ENCODE peak calls at places on chromosome 5, in four cellular contexts. One of them, this sample, is unnamed.

GRCh38 chr5:57862471-57863282 is 380.1 kb upstream of the ACTBL2 start:
- DNase-seq in NCI-H2029 treated with DMSO at 0.1 percent for 48 hours: no peak
- DNase-seq in NCI-H460: no peak
- DNase-seq in activated CD4-positive, alpha-beta T cell treated with anti-CD3 and anti-CD28 coated beads, Interleukin-2, amount 10 ng/mL, durations not matched to agents 7 days and 5 days: no peak
- DNase-seq in this sample: no peak

GRCh38 chr5:147809830-147810666 is 21.4 kb downstream of the SPINK1 start:
- DNase-seq in NCI-H2029 treated with DMSO at 0.1 percent for 48 hours: peak
- DNase-seq in activated CD4-positive, alpha-beta T cell treated with anti-CD3 and anti-CD28 coated beads, Interleukin-2, amount 10 ng/mL, durations not matched to agents 7 days and 5 days: no peak
- DNase-seq in NCI-H460: no peak
- DNase-seq in this sample: peak

GRCh38 chr5:139808481-139809330 is 13.1 kb downstream of the PSD2 start:
- DNase-seq in NCI-H460: peak
- DNase-seq in activated CD4-positive, alpha-beta T cell treated with anti-CD3 and anti-CD28 coated beads, Interleukin-2, amount 10 ng/mL, durations not matched to agents 7 days and 5 days: peak
- DNase-seq in NCI-H2029 treated with DMSO at 0.1 percent for 48 hours: no peak
- DNase-seq in this sample: no peak

GRCh38 chr5:107578051-107578635 is 92.6 kb downstream of the EFNA5 start:
- DNase-seq in activated CD4-positive, alpha-beta T cell treated with anti-CD3 and anti-CD28 coated beads, Interleukin-2, amount 10 ng/mL, durations not matched to agents 7 days and 5 days: no peak
- DNase-seq in NCI-H2029 treated with DMSO at 0.1 percent for 48 hours: no peak
- DNase-seq in NCI-H460: no peak
- DNase-seq in this sample: no peak

GRCh38 chr5:77946381-77947050 is 170.4 kb upstream of the TBCA start:
- DNase-seq in activated CD4-positive, alpha-beta T cell treated with anti-CD3 and anti-CD28 coated beads, Interleukin-2, amount 10 ng/mL, durations not matched to agents 7 days and 5 days: no peak
- DNase-seq in NCI-H460: no peak
- DNase-seq in NCI-H2029 treated with DMSO at 0.1 percent for 48 hours: peak
- DNase-seq in this sample: no peak

GRCh38 chr5:141510850-141511718 is 22.2 kb downstream of the PCDHGC5 start:
- DNase-seq in activated CD4-positive, alpha-beta T cell treated with anti-CD3 and anti-CD28 coated beads, Interleukin-2, amount 10 ng/mL, durations not matched to agents 7 days and 5 days: no peak
- DNase-seq in NCI-H460: no peak
- DNase-seq in NCI-H2029 treated with DMSO at 0.1 percent for 48 hours: no peak
- DNase-seq in this sample: no peak

GRCh38 chr5:50699737-50700136 is 33.3 kb downstream of the PARP8 start:
- DNase-seq in activated CD4-positive, alpha-beta T cell treated with anti-CD3 and anti-CD28 coated beads, Interleukin-2, amount 10 ng/mL, durations not matched to agents 7 days and 5 days: no peak
- DNase-seq in NCI-H2029 treated with DMSO at 0.1 percent for 48 hours: no peak
- DNase-seq in NCI-H460: no peak
- DNase-seq in this sample: peak

GRCh38 chr5:16934669-16935068 is 1.4 kb downstream of the MYO10 start:
- DNase-seq in NCI-H460: no peak
- DNase-seq in activated CD4-positive, alpha-beta T cell treated with anti-CD3 and anti-CD28 coated beads, Interleukin-2, amount 10 ng/mL, durations not matched to agents 7 days and 5 days: no peak
- DNase-seq in NCI-H2029 treated with DMSO at 0.1 percent for 48 hours: no peak
- DNase-seq in this sample: peak

GRCh38 chr5:137032929-137033328 is 466.2 kb downstream of the SPOCK1 start:
- DNase-seq in activated CD4-positive, alpha-beta T cell treated with anti-CD3 and anti-CD28 coated beads, Interleukin-2, amount 10 ng/mL, durations not matched to agents 7 days and 5 days: no peak
- DNase-seq in NCI-H2029 treated with DMSO at 0.1 percent for 48 hours: no peak
- DNase-seq in NCI-H460: no peak
- DNase-seq in this sample: no peak

GRCh38 chr5:150846651-150847333 is 471 bp downstream of the IRGM start:
- DNase-seq in NCI-H2029 treated with DMSO at 0.1 percent for 48 hours: peak
- DNase-seq in NCI-H460: peak
- DNase-seq in activated CD4-positive, alpha-beta T cell treated with anti-CD3 and anti-CD28 coated beads, Interleukin-2, amount 10 ng/mL, durations not matched to agents 7 days and 5 days: peak
- DNase-seq in this sample: peak

GRCh38 chr5:37938086-37938852 is 98.4 kb upstream of the GDNF start:
- DNase-seq in activated CD4-positive, alpha-beta T cell treated with anti-CD3 and anti-CD28 coated beads, Interleukin-2, amount 10 ng/mL, durations not matched to agents 7 days and 5 days: no peak
- DNase-seq in NCI-H2029 treated with DMSO at 0.1 percent for 48 hours: no peak
- DNase-seq in NCI-H460: no peak
- DNase-seq in this sample: no peak

GRCh38 chr5:11398728-11399127 is 505.5 kb downstream of the CTNND2 start:
- DNase-seq in NCI-H2029 treated with DMSO at 0.1 percent for 48 hours: no peak
- DNase-seq in activated CD4-positive, alpha-beta T cell treated with anti-CD3 and anti-CD28 coated beads, Interleukin-2, amount 10 ng/mL, durations not matched to agents 7 days and 5 days: no peak
- DNase-seq in NCI-H460: no peak
- DNase-seq in this sample: no peak

GRCh38 chr5:172662596-172662995 is 21.5 kb downstream of the NEURL1B start:
- DNase-seq in NCI-H460: no peak
- DNase-seq in activated CD4-positive, alpha-beta T cell treated with anti-CD3 and anti-CD28 coated beads, Interleukin-2, amount 10 ng/mL, durations not matched to agents 7 days and 5 days: no peak
- DNase-seq in NCI-H2029 treated with DMSO at 0.1 percent for 48 hours: no peak
- DNase-seq in this sample: no peak

GRCh38 chr5:144237851-144238250 is 67.2 kb downstream of the KCTD16 start:
- DNase-seq in activated CD4-positive, alpha-beta T cell treated with anti-CD3 and anti-CD28 coated beads, Interleukin-2, amount 10 ng/mL, durations not matched to agents 7 days and 5 days: no peak
- DNase-seq in NCI-H2029 treated with DMSO at 0.1 percent for 48 hours: no peak
- DNase-seq in NCI-H460: no peak
- DNase-seq in this sample: no peak

This sample was measured in Caki2.